ENCODE peak calls at places on chromosomes 1 and 21, in four cellular contexts. D is body of pancreas, C is right cardiac atrium, W is aorta. F is an unnamed sample.

GRCh38 chr1:154519661-154520060 is 17.4 kb upstream of the SHE start:
- ATAC-seq in C (peak), W (no peak), D (no peak), F (no peak)

GRCh38 chr1:167774710-167775109 is 52.9 kb downstream of the MPZL1 start:
- ATAC-seq in D (no peak), W (no peak), C (no peak), F (no peak)

GRCh38 chr1:11354893-11355593 is 82.0 kb downstream of the UBIAD1 start:
- ATAC-seq in C (no peak), W (no peak), D (no peak), F (no peak)

GRCh38 chr1:81032973-81033425 is 767.7 kb upstream of the ADGRL2 start:
- ATAC-seq in W (no peak), D (no peak), C (no peak), F (no peak)

GRCh38 chr1:159089184-159089791 is 12.7 kb upstream of the AIM2 start:
- ATAC-seq in D (no peak), C (no peak), W (no peak), F (no peak)

GRCh38 chr1:14630986-14631385 is 32.5 kb downstream of the KAZN start:
- ATAC-seq in C (no peak), D (no peak), W (no peak), F (no peak)

GRCh38 chr1:32353886-32354570 is 8.3 kb downstream of the FAM229A start:
- ATAC-seq in D (no peak), C (peak), W (peak), F (no peak)

GRCh38 chr1:145960468-145961108 is 2.8 kb upstream of the LIX1L start:
- ATAC-seq in D (peak), C (peak), W (peak), F (peak)

GRCh38 chr1:221675880-221676800 is 65.7 kb downstream of the DUSP10 start:
- ATAC-seq in C (no peak), D (peak), W (no peak), F (no peak)

GRCh38 chr1:7594714-7595295 is 176.3 kb upstream of the VAMP3 start:
- ATAC-seq in C (no peak), D (no peak), W (no peak), F (no peak)

GRCh38 chr1:232038704-232039103 is 412.1 kb downstream of the DISC1 start:
- ATAC-seq in D (no peak), C (no peak), W (no peak), F (no peak)

GRCh38 chr21:34305605-34306235 is 58.1 kb upstream of the KCNE2 start:
- ATAC-seq in W (no peak), C (no peak), D (no peak), F (no peak)

GRCh38 chr1:81437213-81437612 is 363.5 kb upstream of the ADGRL2 start:
- ATAC-seq in D (no peak), C (no peak), W (no peak), F (no peak)

GRCh38 chr1:110610084-110610483 is 3.9 kb upstream of the KCNA2 start:
- ATAC-seq in C (no peak), D (no peak), W (no peak), F (no peak)

GRCh38 chr1:169509354-169509753 is 23.6 kb upstream of the SLC19A2 start:
- ATAC-seq in C (peak), W (no peak), D (peak), F (no peak)

GRCh38 chr1:213419369-213420030 is 368.5 kb downstream of the RPS6KC1 start:
- ATAC-seq in W (no peak), C (peak), D (no peak), F (no peak)

GRCh38 chr1:224492015-224492414 is 57.4 kb upstream of the WDR26 start:
- ATAC-seq in C (no peak), W (no peak), D (no peak), F (no peak)

GRCh38 chr1:193747579-193747978 is 561.2 kb upstream of the B3GALT2 start:
- ATAC-seq in D (no peak), C (no peak), W (no peak), F (no peak)

GRCh38 chr1:25484096-25484495 is 53.4 kb downstream of the MACO1 start:
- ATAC-seq in W (no peak), D (peak), C (peak), F (no peak)

GRCh38 chr1:107389410-107390075 is 248.7 kb downstream of the NTNG1 start:
- ATAC-seq in D (no peak), C (no peak), W (no peak), F (no peak)

GRCh38 chr1:166233750-166234366 is 67.1 kb upstream of the FAM78B start:
- ATAC-seq in W (no peak), C (no peak), D (no peak), F (no peak)

GRCh38 chr1:34796990-34797389 is 4.2 kb downstream of the GJA4 start:
- ATAC-seq in D (no peak), W (no peak), C (no peak), F (no peak)

GRCh38 chr1:94535879-94536278 is 5.7 kb downstream of the F3 start:
- ATAC-seq in D (no peak), C (peak), W (no peak), F (no peak)

GRCh38 chr1:227391204-227391603 is 72.9 kb upstream of the CDC42BPA start:
- ATAC-seq in W (no peak), D (no peak), C (no peak), F (no peak)

GRCh38 chr1:101843160-101843559 is 153.6 kb downstream of the OLFM3 start:
- ATAC-seq in W (no peak), D (no peak), C (no peak), F (no peak)

GRCh38 chr1:244283772-244284171 is 167.9 kb downstream of the ADSS2 start:
- ATAC-seq in C (no peak), D (no peak), W (no peak), F (no peak)

GRCh38 chr1:179770887-179771502 is 27.9 kb downstream of the FAM163A start:
- ATAC-seq in C (peak), W (no peak), D (no peak), F (no peak)

GRCh38 chr1:150981177-150981804 is 801 bp upstream of the ANXA9 start:
- ATAC-seq in C (no peak), W (no peak), D (peak), F (no peak)

DNA sequence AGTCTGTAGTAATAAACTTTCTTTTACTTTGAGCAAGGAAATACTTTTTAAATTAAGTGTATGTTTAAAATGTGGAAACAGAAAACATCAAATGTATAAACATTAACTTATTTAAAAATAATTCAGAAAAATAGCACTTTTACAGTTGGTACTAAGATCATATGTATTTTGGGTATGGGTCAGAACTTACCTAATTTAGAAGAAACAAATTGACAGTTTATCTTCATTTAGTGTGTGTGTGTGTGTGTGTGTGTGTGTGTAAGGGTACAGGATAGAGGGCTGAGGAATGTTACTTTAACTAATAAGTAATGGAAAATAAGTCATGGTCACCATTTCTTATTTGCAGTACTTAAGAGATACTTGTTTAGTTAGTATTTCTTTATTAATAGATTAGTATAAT is 3.3 kb downstream of the MAN1A2 start:
- ATAC-seq in W (no peak), D (no peak), C (no peak), F (no peak)
- H3K4me3 ChIP-seq in W (peak), D (no peak), C (peak), F (no peak)

DNA sequence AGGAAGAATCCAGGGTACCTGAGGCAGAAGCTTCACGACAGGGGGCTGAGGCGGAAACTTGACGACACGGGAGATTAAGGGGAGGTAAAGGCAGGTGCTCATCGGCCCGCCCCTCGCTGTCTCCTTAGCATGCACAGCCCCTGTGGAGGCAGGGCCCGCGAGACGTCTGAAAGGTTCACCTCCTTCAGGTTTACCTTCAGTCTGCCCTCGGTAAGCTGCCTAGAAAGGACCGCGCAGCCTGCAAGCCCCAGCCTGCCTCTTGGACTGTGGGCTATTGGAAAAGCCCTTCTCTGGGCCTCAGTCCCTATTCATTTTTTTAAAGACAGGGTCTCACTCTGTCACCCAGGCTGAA is 28.5 kb downstream of the KNCN start:
- ATAC-seq in C (no peak), D (no peak), W (no peak), F (no peak)
- H3K4me3 ChIP-seq in C (no peak), D (no peak), W (no peak), F (no peak)

GRCh38 chr1:44616991-44617702 is 57.1 kb downstream of the TMEM53 start:
- ATAC-seq in C (peak), W (peak), D (peak), F (peak)

GRCh38 chr1:44613932-44614331 is 60.3 kb downstream of the TMEM53 start:
- ATAC-seq in W (no peak), C (no peak), D (no peak), F (no peak)

GRCh38 chr1:44617703-44618029 is 56.6 kb downstream of the TMEM53 start:
- ATAC-seq in W (no peak), C (no peak), D (no peak), F (no peak)

GRCh38 chr1:44619261-44619900 is 54.9 kb downstream of the TMEM53 start:
- ATAC-seq in W (no peak), D (no peak), C (no peak), F (no peak)

DNA sequence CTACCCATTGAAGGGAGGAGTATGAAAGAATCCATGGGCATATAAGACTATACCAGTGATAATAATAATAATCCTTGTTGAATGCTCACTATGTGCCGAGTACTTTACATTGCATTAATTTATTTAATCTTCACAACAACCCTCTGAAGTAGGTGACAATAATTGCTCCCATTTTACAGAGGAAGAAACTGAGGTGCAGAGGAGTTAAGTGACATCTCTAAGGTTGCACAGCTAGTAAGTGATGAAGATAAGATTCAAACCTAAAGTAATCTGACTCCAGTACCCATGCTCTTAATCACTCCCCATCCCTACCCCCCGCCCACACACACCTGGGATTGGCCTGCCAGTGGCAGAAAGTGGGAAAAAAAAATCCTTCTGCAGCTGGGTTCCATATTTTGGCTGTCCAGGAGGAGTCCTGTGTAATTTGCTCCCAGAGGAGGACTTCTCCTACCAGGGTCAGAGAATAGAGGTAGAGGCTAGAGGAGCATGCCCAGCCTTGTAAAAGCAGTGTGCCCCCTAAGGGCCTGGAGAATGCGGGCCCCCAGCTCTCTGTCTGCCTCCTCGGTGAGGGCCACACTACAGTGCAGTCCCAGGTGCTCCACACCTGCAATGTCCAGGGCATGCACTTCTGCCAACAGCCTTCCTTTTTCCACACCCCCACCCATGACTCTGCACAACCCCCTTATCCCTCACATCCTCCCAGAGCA is 57.8 kb downstream of the TMEM53 start:
- ATAC-seq in W (no peak), D (peak), C (peak), F (no peak)
- H3K4me3 ChIP-seq in W (no peak), D (no peak), C (peak), F (peak)

DNA sequence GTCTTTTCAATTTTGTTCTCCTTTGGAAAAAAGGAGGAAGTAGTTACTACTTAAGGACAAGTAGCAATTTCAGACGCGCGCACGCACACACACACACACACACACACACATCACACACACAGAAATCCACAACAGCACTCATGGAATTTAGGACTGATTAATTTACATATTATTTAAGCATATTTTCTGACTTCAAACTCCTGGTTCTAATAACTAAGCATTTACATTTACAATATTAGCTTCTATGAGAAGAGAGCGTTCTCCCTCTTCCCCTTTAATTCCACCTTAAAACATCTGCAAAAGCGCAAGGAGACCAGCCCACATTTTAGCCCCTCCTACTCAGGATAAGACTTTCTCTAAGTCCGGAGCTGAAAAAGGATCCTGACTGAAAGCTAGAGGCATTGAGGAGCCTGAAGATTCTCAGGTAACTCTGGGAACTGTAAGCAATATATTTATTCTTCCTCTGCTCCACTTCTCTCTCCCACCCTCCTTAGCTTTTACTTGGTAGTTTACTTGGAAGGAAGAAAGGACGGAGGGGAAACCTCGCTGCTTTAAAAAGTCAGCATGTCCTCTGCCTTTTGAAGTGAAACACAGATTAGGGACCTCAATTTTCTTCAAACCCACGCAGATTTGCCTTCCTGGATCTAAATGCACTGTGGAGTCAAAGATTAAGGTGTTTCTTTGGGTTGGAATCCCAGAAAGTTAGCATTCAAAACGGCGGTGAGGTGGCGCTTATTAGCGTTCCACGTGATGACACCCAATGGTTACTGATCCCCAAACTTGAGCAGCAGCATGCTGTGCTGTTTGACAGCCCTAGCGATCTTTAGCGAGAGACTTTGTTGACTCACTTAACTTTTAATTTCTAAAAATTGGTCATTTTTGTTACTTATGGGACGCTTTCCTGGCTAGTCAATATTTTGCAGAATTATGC is at the start of gene PLA2G4A:
- ATAC-seq in C (peak), D (peak), W (peak), F (peak)
- H3K4me3 ChIP-seq in C (peak), D (peak), W (peak), F (peak)